ENCODE peak calls at places on chromosome 1, in seven cellular contexts. One of them, this sample, is unnamed.

GRCh38 chr1:56920551-56920950 is 45.3 kb downstream of the C8B start:
- DNase-seq in thoracic aorta: no peak
- DNase-seq in K562: no peak
- DNase-seq in Peyer's patch: no peak
- DNase-seq in D341Med: no peak
- DNase-seq in COR-L47: no peak
- DNase-seq in H1: no peak
- DNase-seq in this sample: no peak

GRCh38 chr1:35717911-35718476 is 690 bp downstream of the C1orf216 start:
- DNase-seq in thoracic aorta: no peak
- DNase-seq in K562: peak
- DNase-seq in Peyer's patch: no peak
- DNase-seq in D341Med: no peak
- DNase-seq in COR-L47: peak
- DNase-seq in H1: peak
- DNase-seq in this sample: peak

GRCh38 chr1:91582431-91582921 is 81.8 kb downstream of the CDC7 start:
- DNase-seq in thoracic aorta: no peak
- DNase-seq in K562: no peak
- DNase-seq in Peyer's patch: no peak
- DNase-seq in D341Med: no peak
- DNase-seq in COR-L47: no peak
- DNase-seq in H1: no peak
- DNase-seq in this sample: no peak

GRCh38 chr1:16171314-16172223 is 15.7 kb upstream of the EPHA2 start:
- DNase-seq in thoracic aorta: no peak
- DNase-seq in K562: no peak
- DNase-seq in Peyer's patch: no peak
- DNase-seq in D341Med: no peak
- DNase-seq in COR-L47: no peak
- DNase-seq in H1: no peak
- DNase-seq in this sample: no peak

GRCh38 chr1:233010164-233010563 is 59.8 kb downstream of the NTPCR start:
- DNase-seq in thoracic aorta: no peak
- DNase-seq in K562: no peak
- DNase-seq in Peyer's patch: no peak
- DNase-seq in D341Med: no peak
- DNase-seq in COR-L47: no peak
- DNase-seq in H1: no peak
- DNase-seq in this sample: no peak

GRCh38 chr1:36872126-36872754 is 162.1 kb downstream of the GRIK3 start:
- DNase-seq in thoracic aorta: no peak
- DNase-seq in K562: no peak
- DNase-seq in Peyer's patch: peak
- DNase-seq in D341Med: no peak
- DNase-seq in COR-L47: no peak
- DNase-seq in H1: no peak
- DNase-seq in this sample: no peak

GRCh38 chr1:180486092-180486491 is 16.3 kb downstream of the ACBD6 start:
- DNase-seq in thoracic aorta: no peak
- DNase-seq in K562: no peak
- DNase-seq in Peyer's patch: no peak
- DNase-seq in D341Med: no peak
- DNase-seq in COR-L47: peak
- DNase-seq in H1: no peak
- DNase-seq in this sample: no peak

GRCh38 chr1:16131636-16132324 is 24.1 kb downstream of the EPHA2 start:
- DNase-seq in thoracic aorta: no peak
- DNase-seq in K562: no peak
- DNase-seq in Peyer's patch: no peak
- DNase-seq in D341Med: no peak
- DNase-seq in COR-L47: no peak
- DNase-seq in H1: no peak
- DNase-seq in this sample: no peak

GRCh38 chr1:201916649-201917249 is 28.1 kb downstream of the SHISA4 start:
- DNase-seq in thoracic aorta: peak
- DNase-seq in K562: peak
- DNase-seq in Peyer's patch: no peak
- DNase-seq in D341Med: no peak
- DNase-seq in COR-L47: no peak
- DNase-seq in H1: no peak
- DNase-seq in this sample: peak

GRCh38 chr1:75797606-75798216 is 1.0 kb downstream of the MSH4 start:
- DNase-seq in thoracic aorta: no peak
- DNase-seq in K562: no peak
- DNase-seq in Peyer's patch: no peak
- DNase-seq in D341Med: no peak
- DNase-seq in COR-L47: no peak
- DNase-seq in H1: no peak
- DNase-seq in this sample: no peak